ENCODE peak calls at places on chromosomes 13 and 19, in ten cellular contexts. One of them, this sample, is unnamed. For H3K4me1, the result is how much of the 10 kb centered on the place peaks cover.

GRCh38 chr13:104831823-104832222 is 1703.6 kb downstream of the EFNB2 start:
- DNase-seq in IMR-90: no peak
- DNase-seq in mesendoderm: peak
- DNase-seq in neuronal stem cell: no peak
- DNase-seq in mammary epithelial cell: no peak
- DNase-seq in colonic mucosa: no peak
- DNase-seq in H1: no peak
- DNase-seq in PC-3: no peak
- DNase-seq in fibroblast of lung: no peak
- DNase-seq in DND-41: peak
- DNase-seq in this sample: no peak

GRCh38 chr19:56120371-56121179 is 520 bp downstream of the ZNF787 start:
- DNase-seq in fibroblast of lung: peak
- DNase-seq in H1: peak
- DNase-seq in mesendoderm: peak
- DNase-seq in mammary epithelial cell: peak
- DNase-seq in PC-3: peak
- DNase-seq in DND-41: peak
- DNase-seq in neuronal stem cell: no peak
- DNase-seq in IMR-90: peak
- DNase-seq in colonic mucosa: peak
- DNase-seq in this sample: peak

GRCh38 chr13:100951031-100951430 is 276.4 kb upstream of the TMTC4 start:
- DNase-seq in mammary epithelial cell: no peak
- DNase-seq in DND-41: no peak
- DNase-seq in PC-3: no peak
- DNase-seq in colonic mucosa: no peak
- DNase-seq in fibroblast of lung: no peak
- DNase-seq in H1: no peak
- DNase-seq in IMR-90: no peak
- DNase-seq in neuronal stem cell: no peak
- DNase-seq in mesendoderm: no peak
- DNase-seq in this sample: no peak

GRCh38 chr13:44906758-44907157 is 82.5 kb downstream of the NUFIP1 start:
- DNase-seq in DND-41: no peak
- DNase-seq in H1: no peak
- DNase-seq in fibroblast of lung: peak
- DNase-seq in IMR-90: peak
- DNase-seq in PC-3: no peak
- DNase-seq in neuronal stem cell: no peak
- DNase-seq in mammary epithelial cell: no peak
- DNase-seq in colonic mucosa: no peak
- DNase-seq in mesendoderm: no peak
- DNase-seq in this sample: no peak

GRCh38 chr19:50602935-50603334 is 34.7 kb upstream of the LRRC4B start:
- DNase-seq in fibroblast of lung: no peak
- DNase-seq in colonic mucosa: no peak
- DNase-seq in PC-3: no peak
- DNase-seq in DND-41: no peak
- DNase-seq in neuronal stem cell: no peak
- DNase-seq in H1: no peak
- DNase-seq in mammary epithelial cell: no peak
- DNase-seq in IMR-90: no peak
- DNase-seq in mesendoderm: no peak
- DNase-seq in this sample: no peak

GRCh38 chr13:106533101-106533939 is 2.1 kb downstream of the EFNB2 start:
- DNase-seq in fibroblast of lung: peak
- DNase-seq in colonic mucosa: peak
- DNase-seq in DND-41: no peak
- DNase-seq in H1: peak
- DNase-seq in mammary epithelial cell: peak
- DNase-seq in mesendoderm: peak
- DNase-seq in neuronal stem cell: peak
- DNase-seq in PC-3: peak
- DNase-seq in IMR-90: peak
- DNase-seq in this sample: peak

GRCh38 chr19:4550479-4551050 is 8.9 kb downstream of the SEMA6B start:
- DNase-seq in neuronal stem cell: no peak
- DNase-seq in mesendoderm: no peak
- DNase-seq in DND-41: no peak
- DNase-seq in fibroblast of lung: no peak
- DNase-seq in PC-3: no peak
- DNase-seq in colonic mucosa: no peak
- DNase-seq in H1: no peak
- DNase-seq in IMR-90: no peak
- DNase-seq in mammary epithelial cell: no peak
- DNase-seq in this sample: no peak

GRCh38 chr19:51727349-51727880 is 3.6 kb upstream of the HAS1 start:
- DNase-seq in colonic mucosa: no peak
- DNase-seq in PC-3: peak
- DNase-seq in mesendoderm: no peak
- DNase-seq in DND-41: no peak
- DNase-seq in IMR-90: no peak
- DNase-seq in mammary epithelial cell: peak
- DNase-seq in neuronal stem cell: no peak
- DNase-seq in H1: no peak
- DNase-seq in fibroblast of lung: peak
- DNase-seq in this sample: no peak

GRCh38 chr19:28519950-28520861 is 692.7 kb downstream of the UQCRFS1 start:
- DNase-seq in mesendoderm: no peak
- DNase-seq in PC-3: peak
- DNase-seq in H1: peak
- DNase-seq in colonic mucosa: no peak
- DNase-seq in neuronal stem cell: no peak
- DNase-seq in fibroblast of lung: peak
- DNase-seq in IMR-90: no peak
- DNase-seq in DND-41: no peak
- DNase-seq in mammary epithelial cell: no peak
- DNase-seq in this sample: no peak

GRCh38 chr13:112670118-112670517 is 19.7 kb upstream of the ATP11A start:
- DNase-seq in DND-41: no peak
- DNase-seq in neuronal stem cell: no peak
- DNase-seq in PC-3: no peak
- DNase-seq in mesendoderm: no peak
- DNase-seq in mammary epithelial cell: no peak
- DNase-seq in fibroblast of lung: no peak
- DNase-seq in colonic mucosa: no peak
- DNase-seq in H1: no peak
- DNase-seq in IMR-90: no peak
- DNase-seq in this sample: peak

GRCh38 chr13:75850915-75851314 is 214.8 kb downstream of the LMO7 start:
- DNase-seq in mammary epithelial cell: no peak
- DNase-seq in DND-41: no peak
- DNase-seq in IMR-90: no peak
- DNase-seq in mesendoderm: no peak
- DNase-seq in fibroblast of lung: no peak
- DNase-seq in colonic mucosa: no peak
- DNase-seq in H1: no peak
- DNase-seq in PC-3: no peak
- DNase-seq in neuronal stem cell: no peak
- DNase-seq in this sample: no peak

GRCh38 chr13:46211116-46211515 is 612 bp upstream of the LRRC63 start:
- DNase-seq in mesendoderm: peak
- DNase-seq in fibroblast of lung: peak
- DNase-seq in PC-3: peak
- DNase-seq in mammary epithelial cell: no peak
- DNase-seq in H1: no peak
- DNase-seq in DND-41: peak
- DNase-seq in colonic mucosa: no peak
- DNase-seq in neuronal stem cell: no peak
- DNase-seq in IMR-90: no peak
- DNase-seq in this sample: no peak

GRCh38 chr13:52849727-52850395 is 1.4 kb upstream of the PCDH8 start:
- DNase-seq in neuronal stem cell: no peak
- DNase-seq in DND-41: no peak
- DNase-seq in PC-3: no peak
- DNase-seq in fibroblast of lung: no peak
- DNase-seq in mesendoderm: peak
- DNase-seq in IMR-90: no peak
- DNase-seq in mammary epithelial cell: no peak
- DNase-seq in colonic mucosa: no peak
- DNase-seq in H1: peak
- DNase-seq in this sample: peak

GRCh38 chr19:38701455-38702063 is 42.7 kb downstream of the CAPN12 start:
- DNase-seq in IMR-90: peak
- DNase-seq in fibroblast of lung: peak
- DNase-seq in colonic mucosa: peak
- DNase-seq in mesendoderm: no peak
- DNase-seq in DND-41: no peak
- DNase-seq in neuronal stem cell: no peak
- DNase-seq in H1: no peak
- DNase-seq in PC-3: no peak
- DNase-seq in mammary epithelial cell: no peak
- DNase-seq in this sample: no peak

GRCh38 chr13:82011355-82011754 is 1670.4 kb upstream of the SPRY2 start:
- DNase-seq in neuronal stem cell: no peak
- DNase-seq in mammary epithelial cell: no peak
- DNase-seq in colonic mucosa: no peak
- DNase-seq in DND-41: no peak
- DNase-seq in fibroblast of lung: no peak
- DNase-seq in mesendoderm: peak
- DNase-seq in PC-3: no peak
- DNase-seq in H1: no peak
- DNase-seq in IMR-90: no peak
- DNase-seq in this sample: no peak

GRCh38 chr13:37448072-37448471 is 150.5 kb downstream of the POSTN start:
- DNase-seq in fibroblast of lung: no peak
- DNase-seq in H1: no peak
- DNase-seq in mesendoderm: no peak
- DNase-seq in mammary epithelial cell: no peak
- DNase-seq in neuronal stem cell: no peak
- DNase-seq in colonic mucosa: no peak
- DNase-seq in PC-3: no peak
- DNase-seq in DND-41: no peak
- DNase-seq in IMR-90: peak
- DNase-seq in this sample: no peak

GRCh38 chr19:21765151-21765550 is 2.2 kb downstream of the ZNF100 start:
- DNase-seq in colonic mucosa: no peak
- DNase-seq in mesendoderm: peak
- DNase-seq in mammary epithelial cell: peak
- DNase-seq in DND-41: no peak
- DNase-seq in H1: no peak
- DNase-seq in PC-3: no peak
- DNase-seq in IMR-90: no peak
- DNase-seq in neuronal stem cell: no peak
- DNase-seq in fibroblast of lung: peak
- DNase-seq in this sample: no peak

GRCh38 chr13:30477346-30478235 is 11.9 kb upstream of the HMGB1 start:
- DNase-seq in neuronal stem cell: no peak
- DNase-seq in mammary epithelial cell: no peak
- DNase-seq in DND-41: no peak
- DNase-seq in colonic mucosa: no peak
- DNase-seq in mesendoderm: peak
- DNase-seq in IMR-90: no peak
- DNase-seq in fibroblast of lung: no peak
- DNase-seq in PC-3: no peak
- DNase-seq in H1: peak
- DNase-seq in this sample: peak
- H3K9ac ChIP-seq in neuronal stem cell: no peak
- H3K9ac ChIP-seq in mammary epithelial cell: no peak
- H3K9ac ChIP-seq in DND-41: no peak
- H3K9ac ChIP-seq in colonic mucosa: no peak
- H3K9ac ChIP-seq in mesendoderm: no peak
- H3K9ac ChIP-seq in IMR-90: no peak
- H3K9ac ChIP-seq in fibroblast of lung: no peak
- H3K9ac ChIP-seq in PC-3: no peak
- H3K9ac ChIP-seq in H1: no peak
- H3K9ac ChIP-seq in this sample: no peak

GRCh38 chr19:10295847-10296591 is 6.3 kb downstream of the ICAM5 start:
- DNase-seq in fibroblast of lung: no peak
- DNase-seq in PC-3: no peak
- DNase-seq in mammary epithelial cell: no peak
- DNase-seq in colonic mucosa: no peak
- DNase-seq in neuronal stem cell: no peak
- DNase-seq in mesendoderm: peak
- DNase-seq in DND-41: no peak
- DNase-seq in IMR-90: no peak
- DNase-seq in H1: peak
- DNase-seq in this sample: peak
- H3K4me1 ChIP-seq in fibroblast of lung: under half
- H3K4me1 ChIP-seq in PC-3: under half
- H3K4me1 ChIP-seq in mammary epithelial cell: under half
- H3K4me1 ChIP-seq in colonic mucosa: under half
- H3K4me1 ChIP-seq in neuronal stem cell: under half
- H3K4me1 ChIP-seq in mesendoderm: under half
- H3K4me1 ChIP-seq in DND-41: under half
- H3K4me1 ChIP-seq in IMR-90: under half
- H3K4me1 ChIP-seq in H1: under half
- H3K4me1 ChIP-seq in this sample: under half

GRCh38 chr19:2255982-2256685 is at the start of gene JSRP1:
- DNase-seq in fibroblast of lung: no peak
- DNase-seq in mesendoderm: no peak
- DNase-seq in H1: no peak
- DNase-seq in mammary epithelial cell: no peak
- DNase-seq in DND-41: no peak
- DNase-seq in IMR-90: no peak
- DNase-seq in PC-3: no peak
- DNase-seq in neuronal stem cell: no peak
- DNase-seq in colonic mucosa: no peak
- DNase-seq in this sample: no peak
- H3K9ac ChIP-seq in fibroblast of lung: no peak
- H3K9ac ChIP-seq in mesendoderm: no peak
- H3K9ac ChIP-seq in H1: no peak
- H3K9ac ChIP-seq in mammary epithelial cell: no peak
- H3K9ac ChIP-seq in DND-41: peak
- H3K9ac ChIP-seq in IMR-90: no peak
- H3K9ac ChIP-seq in PC-3: no peak
- H3K9ac ChIP-seq in neuronal stem cell: peak
- H3K9ac ChIP-seq in colonic mucosa: no peak
- H3K9ac ChIP-seq in this sample: no peak

GRCh38 chr19:46176116-46176860 is 28.2 kb downstream of the IGFL2 start:
- DNase-seq in PC-3: no peak
- DNase-seq in mesendoderm: no peak
- DNase-seq in neuronal stem cell: no peak
- DNase-seq in colonic mucosa: no peak
- DNase-seq in DND-41: no peak
- DNase-seq in mammary epithelial cell: no peak
- DNase-seq in H1: no peak
- DNase-seq in fibroblast of lung: no peak
- DNase-seq in IMR-90: no peak
- DNase-seq in this sample: peak

GRCh38 chr19:46179076-46179740 is 31.2 kb downstream of the IGFL2 start:
- DNase-seq in H1: no peak
- DNase-seq in colonic mucosa: no peak
- DNase-seq in neuronal stem cell: no peak
- DNase-seq in PC-3: no peak
- DNase-seq in IMR-90: no peak
- DNase-seq in mesendoderm: no peak
- DNase-seq in DND-41: no peak
- DNase-seq in fibroblast of lung: no peak
- DNase-seq in mammary epithelial cell: no peak
- DNase-seq in this sample: peak

GRCh38 chr19:46181386-46181774 is 33.3 kb downstream of the IGFL2 start:
- DNase-seq in mesendoderm: no peak
- DNase-seq in mammary epithelial cell: no peak
- DNase-seq in H1: no peak
- DNase-seq in fibroblast of lung: peak
- DNase-seq in DND-41: no peak
- DNase-seq in colonic mucosa: no peak
- DNase-seq in IMR-90: peak
- DNase-seq in neuronal stem cell: no peak
- DNase-seq in PC-3: peak
- DNase-seq in this sample: peak

GRCh38 chr19:46182476-46182875 is 34.4 kb downstream of the IGFL2 start:
- DNase-seq in mammary epithelial cell: no peak
- DNase-seq in PC-3: no peak
- DNase-seq in IMR-90: no peak
- DNase-seq in DND-41: no peak
- DNase-seq in colonic mucosa: no peak
- DNase-seq in H1: no peak
- DNase-seq in mesendoderm: no peak
- DNase-seq in fibroblast of lung: no peak
- DNase-seq in neuronal stem cell: no peak
- DNase-seq in this sample: no peak

GRCh38 chr19:46180701-46181385 is 32.8 kb downstream of the IGFL2 start:
- DNase-seq in IMR-90: peak
- DNase-seq in neuronal stem cell: no peak
- DNase-seq in colonic mucosa: no peak
- DNase-seq in fibroblast of lung: peak
- DNase-seq in mesendoderm: no peak
- DNase-seq in PC-3: peak
- DNase-seq in DND-41: no peak
- DNase-seq in mammary epithelial cell: peak
- DNase-seq in H1: no peak
- DNase-seq in this sample: peak
- H3K4me1 ChIP-seq in IMR-90: under half
- H3K4me1 ChIP-seq in neuronal stem cell: under half
- H3K4me1 ChIP-seq in colonic mucosa: under half
- H3K4me1 ChIP-seq in fibroblast of lung: under half
- H3K4me1 ChIP-seq in mesendoderm: under half
- H3K4me1 ChIP-seq in PC-3: under half
- H3K4me1 ChIP-seq in DND-41: under half
- H3K4me1 ChIP-seq in mammary epithelial cell: under half
- H3K4me1 ChIP-seq in H1: under half
- H3K4me1 ChIP-seq in this sample: under half